ENCODE peak calls at places on chromosomes 12 and 14, in six cellular contexts. One of them, this sample, is unnamed.

GRCh38 chr14:79986251-79986650 is 225.1 kb downstream of the DIO2 start:
- DNase-seq in WERI-Rb-1: no peak
- DNase-seq in Panc1: no peak
- DNase-seq in esophagus squamous epithelium: no peak
- DNase-seq in CD8-positive, alpha-beta T cell: no peak
- DNase-seq in psoas muscle: no peak
- DNase-seq in this sample: no peak

GRCh38 chr14:34629657-34630529 is at the start of gene SNX6:
- DNase-seq in WERI-Rb-1: peak; percentile 67
- DNase-seq in Panc1: no peak
- DNase-seq in esophagus squamous epithelium: peak; percentile 12
- DNase-seq in CD8-positive, alpha-beta T cell: peak; percentile 70
- DNase-seq in psoas muscle: peak; percentile 92
- DNase-seq in this sample: peak; percentile 16

GRCh38 chr14:42930058-42930457 is 1323.4 kb downstream of the LRFN5 start:
- DNase-seq in WERI-Rb-1: no peak
- DNase-seq in Panc1: no peak
- DNase-seq in esophagus squamous epithelium: no peak
- DNase-seq in CD8-positive, alpha-beta T cell: no peak
- DNase-seq in psoas muscle: no peak
- DNase-seq in this sample: no peak

GRCh38 chr12:1917172-1918070 is 1.0 kb downstream of the CACNA2D4 start:
- DNase-seq in WERI-Rb-1: peak; percentile 51
- DNase-seq in Panc1: no peak
- DNase-seq in esophagus squamous epithelium: no peak
- DNase-seq in CD8-positive, alpha-beta T cell: no peak
- DNase-seq in psoas muscle: no peak
- DNase-seq in this sample: no peak

GRCh38 chr14:80867798-80868197 is 73.7 kb downstream of the CEP128 start:
- DNase-seq in WERI-Rb-1: no peak
- DNase-seq in Panc1: no peak
- DNase-seq in esophagus squamous epithelium: no peak
- DNase-seq in CD8-positive, alpha-beta T cell: no peak
- DNase-seq in psoas muscle: no peak
- DNase-seq in this sample: no peak

GRCh38 chr14:50531595-50532501 is 521 bp downstream of the MAP4K5 start:
- DNase-seq in WERI-Rb-1: peak; percentile 54
- DNase-seq in Panc1: no peak
- DNase-seq in esophagus squamous epithelium: peak; percentile 30
- DNase-seq in CD8-positive, alpha-beta T cell: peak; percentile 9
- DNase-seq in psoas muscle: peak; percentile 74
- DNase-seq in this sample: no peak

GRCh38 chr14:100155881-100156645 is 3.4 kb downstream of the DEGS2 start:
- DNase-seq in WERI-Rb-1: no peak
- DNase-seq in Panc1: no peak
- DNase-seq in esophagus squamous epithelium: no peak
- DNase-seq in CD8-positive, alpha-beta T cell: no peak
- DNase-seq in psoas muscle: no peak
- DNase-seq in this sample: no peak

GRCh38 chr12:124390442-124391116 is 95.7 kb downstream of the RFLNA start:
- DNase-seq in WERI-Rb-1: no peak
- DNase-seq in Panc1: no peak
- DNase-seq in esophagus squamous epithelium: no peak
- DNase-seq in CD8-positive, alpha-beta T cell: no peak
- DNase-seq in psoas muscle: peak; percentile 84
- DNase-seq in this sample: no peak

GRCh38 chr12:25025260-25025659 is 76.4 kb upstream of the BCAT1 start:
- DNase-seq in WERI-Rb-1: no peak
- DNase-seq in Panc1: no peak
- DNase-seq in esophagus squamous epithelium: no peak
- DNase-seq in CD8-positive, alpha-beta T cell: no peak
- DNase-seq in psoas muscle: no peak
- DNase-seq in this sample: no peak

GRCh38 chr12:23771230-23771949 is 178.1 kb downstream of the SOX5 start:
- DNase-seq in WERI-Rb-1: no peak
- DNase-seq in Panc1: no peak
- DNase-seq in esophagus squamous epithelium: no peak
- DNase-seq in CD8-positive, alpha-beta T cell: no peak
- DNase-seq in psoas muscle: peak; percentile 63
- DNase-seq in this sample: no peak

GRCh38 chr12:19892186-19892585 is 452.9 kb downstream of the AEBP2 start:
- DNase-seq in WERI-Rb-1: no peak
- DNase-seq in Panc1: no peak
- DNase-seq in esophagus squamous epithelium: no peak
- DNase-seq in CD8-positive, alpha-beta T cell: no peak
- DNase-seq in psoas muscle: no peak
- DNase-seq in this sample: no peak

GRCh38 chr14:24395609-24396580 is 2.9 kb upstream of the NYNRIN start:
- DNase-seq in WERI-Rb-1: no peak
- DNase-seq in Panc1: no peak
- DNase-seq in esophagus squamous epithelium: no peak
- DNase-seq in CD8-positive, alpha-beta T cell: no peak
- DNase-seq in psoas muscle: no peak
- DNase-seq in this sample: no peak

GRCh38 chr14:65206448-65207096 is 104.3 kb upstream of the MAX start:
- DNase-seq in WERI-Rb-1: no peak
- DNase-seq in Panc1: no peak
- DNase-seq in esophagus squamous epithelium: no peak
- DNase-seq in CD8-positive, alpha-beta T cell: no peak
- DNase-seq in psoas muscle: no peak
- DNase-seq in this sample: no peak

GRCh38 chr12:76288218-76288617 is 60.0 kb downstream of the BBS10 start:
- DNase-seq in WERI-Rb-1: no peak
- DNase-seq in Panc1: no peak
- DNase-seq in esophagus squamous epithelium: no peak
- DNase-seq in CD8-positive, alpha-beta T cell: no peak
- DNase-seq in psoas muscle: no peak
- DNase-seq in this sample: no peak

GRCh38 chr12:120529641-120530314 is 820 bp upstream of the COQ5 start:
- DNase-seq in WERI-Rb-1: peak; percentile 41
- DNase-seq in Panc1: no peak
- DNase-seq in esophagus squamous epithelium: no peak
- DNase-seq in CD8-positive, alpha-beta T cell: no peak
- DNase-seq in psoas muscle: no peak
- DNase-seq in this sample: no peak

GRCh38 chr12:6970096-6970527 is 352 bp downstream of the PHB2 start:
- DNase-seq in WERI-Rb-1: no peak
- DNase-seq in Panc1: no peak
- DNase-seq in esophagus squamous epithelium: no peak
- DNase-seq in CD8-positive, alpha-beta T cell: no peak
- DNase-seq in psoas muscle: peak; percentile 78
- DNase-seq in this sample: no peak

GRCh38 chr14:98348505-98348904 is 923.5 kb downstream of the BCL11B start:
- DNase-seq in WERI-Rb-1: no peak
- DNase-seq in Panc1: no peak
- DNase-seq in esophagus squamous epithelium: no peak
- DNase-seq in CD8-positive, alpha-beta T cell: no peak
- DNase-seq in psoas muscle: no peak
- DNase-seq in this sample: no peak

GRCh38 chr12:14394317-14395058 is 29.0 kb downstream of the ATF7IP start:
- DNase-seq in WERI-Rb-1: no peak
- DNase-seq in Panc1: peak; percentile 47
- DNase-seq in esophagus squamous epithelium: no peak
- DNase-seq in CD8-positive, alpha-beta T cell: no peak
- DNase-seq in psoas muscle: no peak
- DNase-seq in this sample: peak; percentile 31

GRCh38 chr12:111588010-111588409 is 11.1 kb downstream of the ATXN2 start:
- DNase-seq in WERI-Rb-1: no peak
- DNase-seq in Panc1: no peak
- DNase-seq in esophagus squamous epithelium: no peak
- DNase-seq in CD8-positive, alpha-beta T cell: no peak
- DNase-seq in psoas muscle: no peak
- DNase-seq in this sample: no peak

GRCh38 chr12:111585619-111586135 is 13.4 kb downstream of the ATXN2 start:
- DNase-seq in WERI-Rb-1: no peak
- DNase-seq in Panc1: no peak
- DNase-seq in esophagus squamous epithelium: no peak
- DNase-seq in CD8-positive, alpha-beta T cell: no peak
- DNase-seq in psoas muscle: no peak
- DNase-seq in this sample: no peak

GRCh38 chr12:111589601-111590000 is 9.5 kb downstream of the ATXN2 start:
- DNase-seq in WERI-Rb-1: no peak
- DNase-seq in Panc1: no peak
- DNase-seq in esophagus squamous epithelium: no peak
- DNase-seq in CD8-positive, alpha-beta T cell: no peak
- DNase-seq in psoas muscle: no peak
- DNase-seq in this sample: no peak

GRCh38 chr12:111584959-111585358 is 14.2 kb downstream of the ATXN2 start:
- DNase-seq in WERI-Rb-1: no peak
- DNase-seq in Panc1: no peak
- DNase-seq in esophagus squamous epithelium: no peak
- DNase-seq in CD8-positive, alpha-beta T cell: no peak
- DNase-seq in psoas muscle: no peak
- DNase-seq in this sample: no peak

GRCh38 chr12:111586986-111587385 is 12.1 kb downstream of the ATXN2 start:
- DNase-seq in WERI-Rb-1: no peak
- DNase-seq in Panc1: no peak
- DNase-seq in esophagus squamous epithelium: no peak
- DNase-seq in CD8-positive, alpha-beta T cell: no peak
- DNase-seq in psoas muscle: no peak
- DNase-seq in this sample: no peak
- TF ChIP-seq CTCF in WERI-Rb-1: no peak
- TF ChIP-seq CTCF in Panc1: no peak
- TF ChIP-seq CTCF in esophagus squamous epithelium: no peak
- TF ChIP-seq CTCF in CD8-positive, alpha-beta T cell: no peak
- TF ChIP-seq CTCF in psoas muscle: no peak
- TF ChIP-seq CTCF in this sample: no peak

GRCh38 chr12:54983536-54984102 is 943 bp downstream of the TESPA1 start:
- DNase-seq in WERI-Rb-1: no peak
- DNase-seq in Panc1: no peak
- DNase-seq in esophagus squamous epithelium: no peak
- DNase-seq in CD8-positive, alpha-beta T cell: no peak
- DNase-seq in psoas muscle: no peak
- DNase-seq in this sample: no peak
- H3K4me3 ChIP-seq in WERI-Rb-1: no peak overlapping the region
- H3K4me3 ChIP-seq in Panc1: no peak overlapping the region
- H3K4me3 ChIP-seq in esophagus squamous epithelium: no peak overlapping the region
- H3K4me3 ChIP-seq in CD8-positive, alpha-beta T cell: peak overlapping the region; percentile 59
- H3K4me3 ChIP-seq in psoas muscle: no peak overlapping the region
- H3K4me3 ChIP-seq in this sample: no peak overlapping the region

DNA sequence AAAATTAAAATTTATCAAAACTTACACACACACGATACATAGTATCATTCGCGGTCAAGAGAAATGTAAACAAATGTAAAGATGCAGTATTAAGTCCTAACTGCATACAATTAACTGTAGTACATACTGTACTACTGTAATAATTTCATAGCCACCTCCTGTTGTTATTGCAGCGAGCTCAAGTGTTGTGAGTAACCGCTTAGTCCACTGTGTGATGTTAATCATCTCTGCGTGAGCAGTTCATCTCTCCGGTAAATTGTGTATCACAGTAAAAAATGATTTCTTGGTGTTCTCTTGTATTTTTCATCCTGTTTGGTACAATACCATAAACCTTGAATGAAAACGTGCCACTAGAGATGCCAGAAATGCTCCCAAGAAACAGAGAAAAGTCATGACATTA is 6.5 kb downstream of the EPS8 start:
- DNase-seq in WERI-Rb-1: no peak
- DNase-seq in Panc1: no peak
- DNase-seq in esophagus squamous epithelium: no peak
- DNase-seq in CD8-positive, alpha-beta T cell: no peak
- DNase-seq in psoas muscle: no peak
- DNase-seq in this sample: no peak
- H3K36me3 ChIP-seq in WERI-Rb-1: no peaks in the 10 kb centered on the region
- H3K36me3 ChIP-seq in Panc1: no peaks in the 10 kb centered on the region
- H3K36me3 ChIP-seq in esophagus squamous epithelium: no peaks in the 10 kb centered on the region
- H3K36me3 ChIP-seq in CD8-positive, alpha-beta T cell: no peaks in the 10 kb centered on the region
- H3K36me3 ChIP-seq in psoas muscle: no peaks in the 10 kb centered on the region
- H3K36me3 ChIP-seq in this sample: no peaks in the 10 kb centered on the region

GRCh38 chr14:91892918-91893527 is 25.7 kb upstream of the TC2N start:
- DNase-seq in WERI-Rb-1: peak; percentile 48
- DNase-seq in Panc1: no peak
- DNase-seq in esophagus squamous epithelium: no peak
- DNase-seq in CD8-positive, alpha-beta T cell: no peak
- DNase-seq in psoas muscle: no peak
- DNase-seq in this sample: no peak
- TF ChIP-seq CTCF in WERI-Rb-1: peak; percentile 78
- TF ChIP-seq CTCF in Panc1: peak; percentile 64
- TF ChIP-seq CTCF in esophagus squamous epithelium: peak; percentile 19
- TF ChIP-seq CTCF in CD8-positive, alpha-beta T cell: peak; percentile 50
- TF ChIP-seq CTCF in psoas muscle: peak; percentile 23
- TF ChIP-seq CTCF in this sample: peak; percentile 68

DNA sequence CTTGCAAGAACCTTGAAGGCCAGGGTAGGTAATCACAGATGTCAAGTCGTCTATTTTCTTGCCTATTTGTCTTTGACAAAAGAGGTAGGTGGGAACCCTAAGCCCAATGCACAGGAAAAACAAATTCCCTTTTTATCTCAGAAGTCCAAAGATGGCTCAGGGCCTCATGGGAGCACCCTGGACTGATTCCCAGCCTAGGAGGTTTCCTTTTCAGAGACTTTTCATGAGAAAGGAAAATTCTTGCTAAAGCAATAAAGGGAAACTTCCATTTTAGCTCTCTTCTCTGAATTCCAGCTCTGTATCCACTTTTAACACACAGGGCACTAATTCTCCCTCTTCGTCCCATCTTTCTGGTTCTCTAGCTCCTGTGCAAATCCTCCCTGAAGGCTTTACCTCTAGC is 1.2 kb downstream of the ZNF641 start:
- DNase-seq in WERI-Rb-1: no peak
- DNase-seq in Panc1: no peak
- DNase-seq in esophagus squamous epithelium: no peak
- DNase-seq in CD8-positive, alpha-beta T cell: no peak
- DNase-seq in psoas muscle: peak; percentile 59
- DNase-seq in this sample: no peak
- H3K4me3 ChIP-seq in WERI-Rb-1: no peak overlapping the region
- H3K4me3 ChIP-seq in Panc1: peak overlapping the region; percentile 84
- H3K4me3 ChIP-seq in esophagus squamous epithelium: peak overlapping the region; percentile 91
- H3K4me3 ChIP-seq in CD8-positive, alpha-beta T cell: peak overlapping the region; percentile 88
- H3K4me3 ChIP-seq in psoas muscle: peak overlapping the region; percentile 86
- H3K4me3 ChIP-seq in this sample: no peak overlapping the region

DNA sequence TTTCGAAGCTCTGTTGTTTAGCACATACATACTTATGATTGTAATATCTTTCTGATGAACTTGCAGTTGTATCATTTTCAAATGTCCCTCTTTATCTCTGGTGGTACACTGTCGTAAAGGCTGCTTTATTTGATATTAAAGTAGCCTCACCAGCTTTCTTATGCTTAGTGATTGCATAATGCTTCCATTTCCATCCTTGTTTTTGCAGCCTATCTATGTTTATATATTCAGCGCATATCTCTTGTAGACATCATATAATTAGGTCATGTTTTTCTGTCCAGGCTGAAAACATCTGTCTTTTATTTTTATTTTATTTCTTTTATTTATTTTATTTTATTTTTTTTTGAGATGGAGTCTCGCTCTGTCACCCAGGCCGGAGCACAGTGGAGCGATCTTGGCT is 34.6 kb downstream of the ACAD10 start:
- DNase-seq in WERI-Rb-1: no peak
- DNase-seq in Panc1: no peak
- DNase-seq in esophagus squamous epithelium: no peak
- DNase-seq in CD8-positive, alpha-beta T cell: no peak
- DNase-seq in psoas muscle: no peak
- DNase-seq in this sample: no peak
- H3K36me3 ChIP-seq in WERI-Rb-1: peaks cover 14% of the 10 kb centered on the region
- H3K36me3 ChIP-seq in Panc1: no peaks in the 10 kb centered on the region
- H3K36me3 ChIP-seq in esophagus squamous epithelium: no peaks in the 10 kb centered on the region
- H3K36me3 ChIP-seq in CD8-positive, alpha-beta T cell: peaks cover 16% of the 10 kb centered on the region
- H3K36me3 ChIP-seq in psoas muscle: no peaks in the 10 kb centered on the region
- H3K36me3 ChIP-seq in this sample: no peaks in the 10 kb centered on the region

This sample was measured in kidney epithelial cell.